ENCODE peak calls at places on chromosomes 12 and 14, in nine cellular contexts. I, D, U, X, Y, R, N, J and H are unnamed samples.

GRCh38 chr14:51652168-51653095 is 722 bp downstream of the FRMD6 start:
- DNase-seq in U (no peak), X (peak; percentile 8), J (no peak), R (no peak), I (peak; percentile 71), D (no peak), N (no peak), Y (no peak), H (no peak)

GRCh38 chr12:115752151-115752550 is 525.3 kb downstream of the MED13L start:
- DNase-seq in I (no peak), D (peak; percentile 47), U (no peak), R (no peak), X (no peak), Y (no peak), N (no peak), J (no peak), H (no peak)

GRCh38 chr14:61730756-61731373 is 31.4 kb upstream of the SNAPC1 start:
- DNase-seq in D (no peak), X (no peak), Y (no peak), I (no peak), U (peak; percentile 19), J (no peak), N (no peak), R (no peak), H (no peak)

GRCh38 chr14:36426113-36426512 is 93.9 kb downstream of the NKX2-1 start:
- DNase-seq in U (no peak), N (no peak), D (no peak), I (no peak), X (no peak), Y (no peak), J (no peak), R (no peak), H (no peak)

GRCh38 chr12:45989857-45990467 is 412 bp downstream of the SCAF11 start:
- DNase-seq in N (peak; percentile 69), Y (no peak), D (peak; percentile 70), U (peak; percentile 53), I (peak; percentile 75), X (no peak), J (peak; percentile 41), R (no peak), H (no peak)

GRCh38 chr12:62724947-62725447 is 210.0 kb downstream of the PPM1H start:
- DNase-seq in N (no peak), I (no peak), D (peak; percentile 97), X (no peak), J (peak; percentile 97), R (no peak), Y (no peak), U (no peak), H (no peak)

GRCh38 chr14:93003945-93004698 is 81.2 kb downstream of the CHGA start:
- DNase-seq in I (no peak), X (no peak), J (no peak), U (no peak), D (peak; percentile 64), Y (no peak), N (no peak), R (no peak), H (no peak)

GRCh38 chr12:67539329-67539728 is 109.2 kb upstream of the DYRK2 start:
- DNase-seq in J (no peak), R (no peak), D (no peak), I (no peak), U (no peak), X (no peak), Y (no peak), N (no peak), H (no peak)

GRCh38 chr12:109098671-109099070 is 1.3 kb downstream of the UNG start:
- DNase-seq in J (no peak), X (no peak), R (no peak), D (peak; percentile 40), N (no peak), Y (no peak), I (no peak), U (no peak), H (no peak)

GRCh38 chr12:32470936-32471335 is 71.6 kb downstream of the FGD4 start:
- DNase-seq in R (no peak), J (no peak), U (no peak), D (no peak), I (no peak), N (no peak), Y (no peak), X (no peak), H (no peak)

GRCh38 chr12:6234214-6234613 is 34.0 kb downstream of the CD9 start:
- DNase-seq in I (no peak), Y (no peak), N (no peak), X (no peak), J (no peak), R (no peak), U (no peak), D (no peak), H (no peak)

GRCh38 chr14:24848427-24848826 is 201.5 kb downstream of the STXBP6 start:
- DNase-seq in R (no peak), I (no peak), X (no peak), N (no peak), J (peak; percentile 4), U (no peak), Y (no peak), D (no peak), H (no peak)

GRCh38 chr12:132488127-132489077 is 1.5 kb upstream of the FBRSL1 start:
- DNase-seq in I (no peak), D (no peak), Y (no peak), U (peak; percentile 51), R (no peak), N (no peak), X (no peak), J (peak; percentile 12), H (no peak)

GRCh38 chr14:104356738-104357688 is 218.6 kb downstream of the KIF26A start:
- DNase-seq in Y (no peak), J (no peak), X (no peak), R (no peak), N (no peak), D (no peak), U (no peak), I (no peak), H (no peak)

GRCh38 chr14:69270795-69271708 is 11.1 kb downstream of the GALNT16 start:
- DNase-seq in R (no peak), X (no peak), D (peak; percentile 84), J (peak; percentile 66), Y (no peak), U (no peak), N (no peak), I (no peak), H (no peak)

GRCh38 chr12:76190249-76190648 is 105.8 kb upstream of the NAP1L1 start:
- DNase-seq in R (no peak), I (no peak), U (no peak), J (no peak), N (no peak), Y (no peak), D (no peak), X (no peak), H (no peak)

GRCh38 chr12:107967170-107967569 is 161.9 kb upstream of the WSCD2 start:
- DNase-seq in J (peak; percentile 38), R (no peak), I (no peak), N (no peak), Y (no peak), D (no peak), U (no peak), X (no peak), H (no peak)

GRCh38 chr12:28190321-28191017 is at the start of gene CCDC91:
- DNase-seq in N (peak; percentile 85), J (peak; percentile 65), Y (peak; percentile 45), R (no peak), D (peak; percentile 93), I (peak; percentile 93), U (peak; percentile 89), X (peak; percentile 68), H (peak; percentile 33)